ENCODE peak calls at places on chromosomes 3 and 15, in ten cellular contexts. M is CD4-positive, alpha-beta T cell; J is fibroblast of the aortic adventitia; T is anterior cingulate cortex; N is AG04450; V is NCI-H524; I is HFF-Myc; H is progenitor cell of endocrine pancreas; P is NCI-H748 treated with DMSO at 0.1 percent for 48 hours; W is activated gamma-delta T cell treated with Interleukin-2 at 50 U/mL for 16 hours. O is an unnamed sample.

GRCh38 chr15:48343865-48344264 is 12.6 kb downstream of the DUT start:
- DNase-seq in M (no peak), J (no peak), T (no peak), N (no peak), V (no peak), I (no peak), H (no peak), P (no peak), W (no peak), O (no peak)

GRCh38 chr3:98521897-98522537 is 685 bp downstream of the CLDND1 start:
- DNase-seq in M (peak), J (peak), T (peak), N (peak), V (peak), I (peak), H (no peak), P (no peak), W (peak), O (peak)

GRCh38 chr3:124761250-124761796 is 31.1 kb downstream of the UMPS start:
- DNase-seq in M (peak), J (peak), T (peak), N (peak), V (peak), I (peak), H (peak), P (peak), W (peak), O (peak)

GRCh38 chr3:12752803-12753202 is 6.3 kb downstream of the TMEM40 start:
- DNase-seq in M (no peak), J (no peak), T (no peak), N (no peak), V (no peak), I (no peak), H (no peak), P (no peak), W (no peak), O (no peak)

GRCh38 chr3:82685761-82686160 is 924.3 kb upstream of the GBE1 start:
- DNase-seq in M (no peak), J (no peak), T (no peak), N (no peak), V (no peak), I (no peak), H (no peak), P (no peak), W (no peak), O (no peak)

GRCh38 chr3:83946045-83946444 is 1012.7 kb upstream of the CADM2 start:
- DNase-seq in M (no peak), J (no peak), T (no peak), N (no peak), V (no peak), I (no peak), H (no peak), P (peak), W (no peak), O (no peak)

GRCh38 chr3:120470870-120471269 is 20.1 kb upstream of the FSTL1 start:
- DNase-seq in M (no peak), J (peak), T (peak), N (no peak), V (no peak), I (no peak), H (no peak), P (no peak), W (no peak), O (no peak)

GRCh38 chr3:8760091-8760490 is 9.3 kb downstream of the OXTR start:
- DNase-seq in M (no peak), J (no peak), T (no peak), N (no peak), V (no peak), I (no peak), H (no peak), P (no peak), W (no peak), O (no peak)

GRCh38 chr3:170247875-170248274 is 25.7 kb downstream of the PRKCI start:
- DNase-seq in M (no peak), J (no peak), T (no peak), N (no peak), V (no peak), I (no peak), H (no peak), P (no peak), W (no peak), O (no peak)

GRCh38 chr3:189827108-189827507 is 195.9 kb downstream of the TP63 start:
- DNase-seq in M (no peak), J (no peak), T (no peak), N (no peak), V (no peak), I (no peak), H (no peak), P (no peak), W (no peak), O (no peak)

GRCh38 chr3:108091498-108092259 is 848 bp upstream of the CD47 start:
- DNase-seq in M (peak), J (no peak), T (no peak), N (no peak), V (no peak), I (no peak), H (no peak), P (peak), W (peak), O (peak)

GRCh38 chr3:153221748-153222162 is 59.7 kb downstream of the RAP2B start:
- DNase-seq in M (peak), J (peak), T (peak), N (peak), V (no peak), I (peak), H (no peak), P (no peak), W (peak), O (peak)

GRCh38 chr3:141020139-141020940 is 30.8 kb upstream of the SPSB4 start:
- DNase-seq in M (no peak), J (no peak), T (no peak), N (no peak), V (peak), I (peak), H (no peak), P (no peak), W (no peak), O (no peak)

GRCh38 chr3:63661242-63661641 is 8.8 kb downstream of the SNTN start:
- DNase-seq in M (no peak), J (peak), T (no peak), N (no peak), V (peak), I (no peak), H (no peak), P (no peak), W (no peak), O (no peak)

GRCh38 chr15:74144153-74144775 is 13.9 kb downstream of the ISLR2 start:
- DNase-seq in M (no peak), J (no peak), T (no peak), N (no peak), V (no peak), I (no peak), H (no peak), P (no peak), W (no peak), O (no peak)

GRCh38 chr15:90813796-90814192 is 54.6 kb upstream of the FURIN start:
- DNase-seq in M (no peak), J (no peak), T (no peak), N (no peak), V (no peak), I (no peak), H (no peak), P (no peak), W (no peak), O (peak)

O was measured in CD4-positive, CD25-positive, alpha-beta regulatory T cell.